ENCODE peak calls at places on chromosomes 11 and 22, in six cellular contexts. V, E, J, D, N and H are unnamed samples.

GRCh38 chr11:123601136-123601535 is 53.3 kb downstream of the SCN3B start:
- DNase-seq in V (peak; percentile 73), E (no peak), J (peak; percentile 67), D (no peak), N (no peak), H (no peak)

GRCh38 chr22:31952459-31952858 is 8.1 kb downstream of the YWHAH start:
- DNase-seq in V (peak; percentile 93), E (no peak), J (peak; percentile 79), D (no peak), N (no peak), H (no peak)

GRCh38 chr11:14519692-14520085 is 497 bp downstream of the PSMA1 start:
- DNase-seq in V (peak; percentile 41), E (no peak), J (no peak), D (no peak), N (no peak), H (no peak)

GRCh38 chr11:64249038-64249437 is 2.3 kb upstream of the PLCB3 start:
- DNase-seq in V (no peak), E (no peak), J (no peak), D (no peak), N (peak; percentile 58), H (no peak)

GRCh38 chr11:82864268-82864667 is 36.0 kb downstream of the PRCP start:
- DNase-seq in V (peak; percentile 41), E (peak; percentile 72), J (peak; percentile 45), D (peak; percentile 51), N (no peak), H (no peak)

GRCh38 chr11:99423435-99423983 is 402.8 kb downstream of the CNTN5 start:
- DNase-seq in V (no peak), E (peak; percentile 65), J (no peak), D (peak; percentile 25), N (no peak), H (no peak)

GRCh38 chr11:20059587-20060021 is 100.7 kb downstream of the DBX1 start:
- DNase-seq in V (no peak), E (no peak), J (no peak), D (no peak), N (no peak), H (no peak)

GRCh38 chr22:43270314-43270908 is 72.8 kb downstream of the SCUBE1 start:
- DNase-seq in V (no peak), E (peak; percentile 90), J (peak; percentile 44), D (peak; percentile 90), N (peak; percentile 82), H (no peak)

GRCh38 chr11:119727523-119728081 is 1.4 kb downstream of the NECTIN1 start:
- DNase-seq in V (no peak), E (peak; percentile 71), J (peak; percentile 27), D (peak; percentile 66), N (peak; percentile 75), H (peak; percentile 88)

GRCh38 chr11:71504526-71504925 is 22.5 kb upstream of the KRTAP5-7 start:
- DNase-seq in V (no peak), E (peak; percentile 45), J (no peak), D (no peak), N (peak; percentile 45), H (peak; percentile 29)

GRCh38 chr11:1469911-1470680 is 16.5 kb downstream of the MOB2 start:
- DNase-seq in V (no peak), E (no peak), J (no peak), D (no peak), N (no peak), H (no peak)

GRCh38 chr11:23976776-23977380 is 520.0 kb upstream of the LUZP2 start:
- DNase-seq in V (peak; percentile 70), E (no peak), J (peak; percentile 66), D (no peak), N (no peak), H (no peak)

GRCh38 chr11:61541568-61541967 is 33.0 kb downstream of the LRRC10B start:
- DNase-seq in V (peak; percentile 52), E (peak; percentile 87), J (no peak), D (peak; percentile 91), N (no peak), H (peak; percentile 26)

GRCh38 chr11:15148181-15148580 is 33.5 kb downstream of the INSC start:
- DNase-seq in V (peak; percentile 56), E (no peak), J (no peak), D (no peak), N (peak; percentile 2), H (no peak)

GRCh38 chr11:62611705-62612365 is 740 bp downstream of the EML3 start:
- DNase-seq in V (peak; percentile 60), E (peak; percentile 59), J (peak; percentile 71), D (peak; percentile 60), N (peak; percentile 56), H (no peak)

GRCh38 chr22:31094741-31095140 is 12.6 kb downstream of the SELENOM start:
- DNase-seq in V (no peak), E (no peak), J (no peak), D (no peak), N (no peak), H (no peak)

GRCh38 chr11:63985812-63986155 is 454 bp upstream of the OTUB1 start:
- DNase-seq in V (no peak), E (no peak), J (no peak), D (no peak), N (no peak), H (no peak)

GRCh38 chr11:111540921-111541208 is 345 bp downstream of the LAYN start:
- DNase-seq in V (no peak), E (no peak), J (no peak), D (no peak), N (no peak), H (no peak)

GRCh38 chr11:1864831-1865665 is 12.2 kb downstream of the LSP1 start:
- DNase-seq in V (no peak), E (no peak), J (no peak), D (no peak), N (no peak), H (no peak)

GRCh38 chr22:49877642-49878041 is 24.0 kb downstream of the ZBED4 start:
- DNase-seq in V (no peak), E (no peak), J (no peak), D (no peak), N (no peak), H (no peak)
- H2BK15ac ChIP-seq in V (no peak overlapping the region), E (no peak overlapping the region), J (no peak overlapping the region), D (no peak overlapping the region), N (no peak overlapping the region), H (no peak overlapping the region)

DNA sequence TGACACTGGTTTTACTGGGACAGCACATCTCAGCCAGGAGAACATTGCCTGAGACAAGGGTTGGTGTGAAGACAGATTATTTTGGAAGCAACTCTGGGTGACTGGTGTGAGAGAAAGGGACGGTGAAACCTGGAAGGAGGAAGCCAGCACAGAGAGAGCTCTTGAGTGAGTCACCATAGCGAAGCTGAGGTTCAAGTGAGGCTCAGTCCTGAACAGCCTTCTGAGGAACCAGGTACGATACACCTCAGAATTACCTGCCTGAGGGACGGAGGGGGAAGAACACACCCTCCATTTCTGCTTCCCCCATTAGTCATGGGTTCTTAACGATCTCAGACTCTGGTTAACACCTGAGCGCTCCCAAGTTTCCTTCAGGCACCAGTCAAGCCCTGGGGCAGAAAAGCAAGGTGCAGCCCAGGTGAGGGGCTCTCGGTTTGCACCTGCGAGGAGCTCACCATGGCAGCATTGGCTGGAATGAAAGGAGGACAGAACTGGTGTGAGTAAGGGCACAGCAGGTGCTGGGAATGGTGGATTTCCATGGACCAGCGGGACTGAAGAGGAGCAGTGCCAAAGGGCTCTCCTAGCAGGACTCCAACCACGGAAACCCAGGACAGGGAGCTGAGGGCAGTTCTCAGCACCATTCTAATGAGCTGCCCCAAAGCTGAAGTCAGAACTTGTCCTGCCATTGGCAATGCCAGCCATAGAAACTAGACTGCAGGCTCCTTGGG is 459.3 kb downstream of the OPCML start:
- DNase-seq in V (no peak), E (no peak), J (no peak), D (no peak), N (no peak), H (no peak)
- H3K23ac ChIP-seq in V (no peak overlapping the region), E (no peak overlapping the region), J (no peak overlapping the region), D (no peak overlapping the region), N (no peak overlapping the region), H (no peak overlapping the region)

GRCh38 chr11:102317768-102318103 is 452 bp downstream of the BIRC3 start:
- DNase-seq in V (no peak), E (no peak), J (no peak), D (no peak), N (no peak), H (no peak)

GRCh38 chr11:102319544-102319943 is 2.3 kb downstream of the BIRC3 start:
- DNase-seq in V (no peak), E (no peak), J (no peak), D (no peak), N (no peak), H (no peak)

GRCh38 chr11:102318469-102318868 is 1.2 kb downstream of the BIRC3 start:
- DNase-seq in V (peak; percentile 48), E (no peak), J (no peak), D (no peak), N (no peak), H (no peak)

GRCh38 chr11:102316505-102316904 is 779 bp upstream of the BIRC3 start:
- DNase-seq in V (no peak), E (no peak), J (no peak), D (no peak), N (no peak), H (no peak)

GRCh38 chr11:102317099-102317767 is at the start of gene BIRC3:
- DNase-seq in V (peak; percentile 98), E (peak; percentile 68), J (peak; percentile 97), D (peak; percentile 83), N (peak; percentile 80), H (peak; percentile 40)
- H2BK15ac ChIP-seq in V (peak within 1 kb of the TSS; percentile 50), E (no peak within 1 kb of the TSS), J (no peak within 1 kb of the TSS), D (no peak within 1 kb of the TSS), N (no peak within 1 kb of the TSS), H (no peak within 1 kb of the TSS)

GRCh38 chr11:33634291-33634834 is 66.3 kb downstream of the C11orf91 start:
- DNase-seq in V (peak; percentile 82), E (no peak), J (peak; percentile 34), D (no peak), N (no peak), H (no peak)

GRCh38 chr11:33635161-33635560 is 65.5 kb downstream of the C11orf91 start:
- DNase-seq in V (peak; percentile 58), E (no peak), J (no peak), D (no peak), N (no peak), H (no peak)

GRCh38 chr11:33638608-33639007 is 62.0 kb downstream of the C11orf91 start:
- DNase-seq in V (no peak), E (no peak), J (no peak), D (no peak), N (no peak), H (no peak)

GRCh38 chr11:33633251-33634003 is 67.2 kb downstream of the C11orf91 start:
- DNase-seq in V (peak; percentile 72), E (peak; percentile 71), J (peak; percentile 75), D (peak; percentile 44), N (no peak), H (no peak)

GRCh38 chr11:33636104-33636503 is 64.5 kb downstream of the C11orf91 start:
- DNase-seq in V (no peak), E (no peak), J (no peak), D (no peak), N (no peak), H (no peak)
- H3K23ac ChIP-seq in V (no peak overlapping the region), E (no peak overlapping the region), J (no peak overlapping the region), D (no peak overlapping the region), N (no peak overlapping the region), H (no peak overlapping the region)

GRCh38 chr11:125345706-125346561 is 150.1 kb downstream of the FEZ1 start:
- DNase-seq in V (peak; percentile 67), E (peak; percentile 77), J (peak; percentile 72), D (peak; percentile 69), N (peak; percentile 87), H (peak; percentile 77)
- H2BK15ac ChIP-seq in V (no peak overlapping the region), E (no peak overlapping the region), J (no peak overlapping the region), D (no peak overlapping the region), N (peak overlapping the region; percentile 8), H (no peak overlapping the region)

GRCh38 chr11:117583063-117583801 is 213.8 kb downstream of the DSCAML1 start:
- DNase-seq in V (no peak), E (peak; percentile 29), J (no peak), D (peak; percentile 43), N (no peak), H (peak; percentile 30)
- H3K23ac ChIP-seq in V (no peak overlapping the region), E (no peak overlapping the region), J (no peak overlapping the region), D (no peak overlapping the region), N (no peak overlapping the region), H (no peak overlapping the region)